ENCODE peak calls at places on chromosome 22, in eight cellular contexts. J is IMR-90; M is fibroblast of pulmonary artery; B is activated T-cell treated with anti-CD3 and anti-CD28 coated beads, Interleukin-2, amount 50 U/mL, for 72 hours; X is iris pigment epithelial cell; P is activated CD8-positive, alpha-beta memory T cell treated with anti-CD3 and anti-CD28 coated beads for 1 hour; E is CD4-positive, alpha-beta T cell; A is stimulated activated naive CD8-positive, alpha-beta T cell treated with anti-CD3 and anti-CD28 coated beads, Interleukin-15, Interleukin-2, amounts not matched to agents 100 U/mL and 50 U/mL, for 24 hours. H is an unnamed sample.

GRCh38 chr22:30235687-30236170 is 10.8 kb downstream of the LIF start:
- DNase-seq in A (no peak), B (no peak), J (peak), E (no peak), P (no peak), M (peak), X (peak), H (peak)

GRCh38 chr22:39234157-39234793 is 10.5 kb downstream of the PDGFB start:
- DNase-seq in J (no peak), P (no peak), X (no peak), A (no peak), E (no peak), B (no peak), M (peak), H (no peak)

GRCh38 chr22:38167988-38168407 is 13.6 kb downstream of the PLA2G6 start:
- DNase-seq in E (no peak), P (no peak), A (no peak), J (no peak), X (no peak), B (no peak), M (no peak), H (no peak)

GRCh38 chr22:25021409-25021808 is 68.9 kb downstream of the KIAA1671 start:
- DNase-seq in X (no peak), M (no peak), J (no peak), P (no peak), E (no peak), B (no peak), A (no peak), H (no peak)

GRCh38 chr22:17576475-17576874 is 13.2 kb downstream of the SLC25A18 start:
- DNase-seq in M (peak), P (no peak), B (no peak), E (no peak), J (peak), X (peak), A (no peak), H (peak)

GRCh38 chr22:46629291-46629690 is 9.1 kb downstream of the GRAMD4 start:
- DNase-seq in A (no peak), X (no peak), P (no peak), E (no peak), J (no peak), B (no peak), M (no peak), H (no peak)

GRCh38 chr22:25492950-25493790 is 71.3 kb upstream of the GRK3 start:
- DNase-seq in X (no peak), M (no peak), A (no peak), J (no peak), E (no peak), P (no peak), B (no peak), H (no peak)

GRCh38 chr22:46295277-46295971 is 1.2 kb upstream of the GTSE1 start:
- DNase-seq in B (no peak), E (no peak), X (no peak), A (no peak), P (no peak), M (no peak), J (no peak), H (no peak)

GRCh38 chr22:19874307-19875060 is 19.8 kb upstream of the GNB1L start:
- DNase-seq in P (no peak), B (peak), M (no peak), J (no peak), X (no peak), A (no peak), E (peak), H (no peak)

GRCh38 chr22:30181459-30182353 is 64.9 kb downstream of the LIF start:
- DNase-seq in P (no peak), J (no peak), E (no peak), B (no peak), M (no peak), A (no peak), X (no peak), H (no peak)

GRCh38 chr22:32480238-32480637 is 5.6 kb downstream of the FBXO7 start:
- DNase-seq in P (no peak), A (peak), J (no peak), E (no peak), X (no peak), M (no peak), B (peak), H (no peak)

GRCh38 chr22:45907996-45908395 is 69.0 kb downstream of the WNT7B start:
- DNase-seq in J (no peak), A (no peak), P (no peak), X (no peak), E (no peak), M (no peak), B (no peak), H (no peak)

GRCh38 chr22:21624120-21624879 is 5.5 kb downstream of the YDJC start:
- DNase-seq in B (peak), P (no peak), E (peak), M (peak), A (peak), X (peak), J (peak), H (peak)

GRCh38 chr22:20434264-20434751 is 3.3 kb downstream of the SCARF2 start:
- DNase-seq in M (no peak), A (no peak), E (no peak), X (no peak), B (no peak), P (no peak), J (no peak), H (peak)

GRCh38 chr22:49959782-49960158 is 802 bp upstream of the PIM3 start:
- DNase-seq in X (no peak), E (no peak), P (no peak), M (no peak), A (peak), J (no peak), B (peak), H (peak)

GRCh38 chr22:49933236-49933921 is 14.9 kb downstream of the CRELD2 start:
- DNase-seq in X (no peak), J (no peak), E (no peak), P (no peak), B (no peak), M (no peak), A (no peak), H (no peak)

GRCh38 chr22:44797181-44797720 is 44.9 kb downstream of the ARHGAP8 start:
- DNase-seq in J (no peak), X (no peak), A (no peak), E (no peak), P (no peak), B (no peak), M (no peak), H (no peak)

GRCh38 chr22:42871146-42872050 is 14.3 kb upstream of the ARFGAP3 start:
- DNase-seq in B (no peak), A (no peak), M (no peak), E (no peak), X (no peak), J (no peak), P (no peak), H (no peak)

GRCh38 chr22:19430890-19431541 is 517 bp downstream of the HIRA start:
- DNase-seq in P (no peak), M (peak), E (no peak), A (peak), B (peak), J (peak), X (peak), H (peak)

GRCh38 chr22:33875316-33875715 is 45.0 kb downstream of the LARGE1 start:
- DNase-seq in A (no peak), J (no peak), B (no peak), P (no peak), M (no peak), X (no peak), E (no peak), H (no peak)